ENCODE peak calls at places on chromosomes 3 and 15, in six cellular contexts. N is tibial artery; X is CD4-positive, alpha-beta T cell; T is Karpas-422; B is heart left ventricle; R is coronary artery. W is an unnamed sample.

GRCh38 chr3:167078070-167078622 is 302.0 kb downstream of the ZBBX start:
- DNase-seq in R (no peak), B (no peak), N (no peak), X (no peak), T (no peak), W (no peak)

GRCh38 chr3:48564022-48564421 is 441 bp upstream of the UCN2 start:
- DNase-seq in B (peak), R (no peak), N (peak), T (no peak), X (no peak), W (peak)

GRCh38 chr15:62026707-62027565 is 33.3 kb downstream of the VPS13C start:
- DNase-seq in R (no peak), N (no peak), X (no peak), B (no peak), T (no peak), W (no peak)

GRCh38 chr3:185658504-185658912 is 72.4 kb downstream of the SENP2 start:
- DNase-seq in R (peak), B (no peak), T (no peak), X (no peak), N (peak), W (no peak)

GRCh38 chr15:41919954-41920538 is 26.2 kb upstream of the SPTBN5 start:
- DNase-seq in T (no peak), N (peak), B (peak), R (no peak), X (no peak), W (no peak)

GRCh38 chr3:87580782-87581181 is 304.4 kb upstream of the POU1F1 start:
- DNase-seq in T (no peak), X (no peak), B (no peak), N (no peak), R (no peak), W (no peak)

GRCh38 chr3:37492468-37492867 is 318.1 kb upstream of the LRRFIP2 start:
- DNase-seq in X (no peak), R (no peak), N (no peak), T (no peak), B (no peak), W (no peak)

GRCh38 chr3:196144383-196145105 is 62.7 kb upstream of the TFRC start:
- DNase-seq in T (no peak), R (no peak), X (no peak), N (no peak), B (no peak), W (no peak)

GRCh38 chr3:11562277-11562881 is 81.3 kb downstream of the VGLL4 start:
- DNase-seq in B (no peak), X (no peak), T (no peak), R (no peak), N (peak), W (no peak)

GRCh38 chr3:47473391-47473790 is 2.4 kb downstream of the SCAP start:
- DNase-seq in T (no peak), X (no peak), N (no peak), B (no peak), R (no peak), W (no peak)

GRCh38 chr3:46624976-46625490 is 12.7 kb downstream of the FAM240A start:
- DNase-seq in R (no peak), B (no peak), X (no peak), N (no peak), T (no peak), W (no peak)

GRCh38 chr3:187678869-187679268 is 8.7 kb upstream of the SST start:
- DNase-seq in B (peak), T (peak), N (no peak), X (no peak), R (no peak), W (no peak)

GRCh38 chr3:184911570-184911969 is 99.6 kb downstream of the VPS8 start:
- DNase-seq in R (no peak), X (no peak), N (no peak), T (no peak), B (no peak), W (no peak)

GRCh38 chr15:67083135-67083766 is 17.8 kb downstream of the SMAD3 start:
- DNase-seq in N (no peak), R (no peak), B (no peak), X (no peak), T (no peak), W (no peak)

GRCh38 chr3:138782748-138783147 is 52.0 kb downstream of the PIK3CB start:
- DNase-seq in R (no peak), B (no peak), T (no peak), N (no peak), X (no peak), W (no peak)

GRCh38 chr3:78741066-78741645 is 1026.6 kb downstream of the ROBO1 start:
- DNase-seq in B (no peak), R (no peak), X (no peak), N (no peak), T (peak), W (no peak)

GRCh38 chr3:105904683-105905320 is 36.0 kb upstream of the CBLB start:
- DNase-seq in B (no peak), R (no peak), T (no peak), N (no peak), X (no peak), W (no peak)

GRCh38 chr3:141845407-141846049 is 30.9 kb upstream of the ATP1B3 start:
- DNase-seq in R (no peak), N (no peak), T (peak), B (no peak), X (peak), W (no peak)

GRCh38 chr15:96549136-96549535 is 218.6 kb downstream of the NR2F2 start:
- DNase-seq in N (no peak), R (no peak), T (no peak), X (no peak), B (no peak), W (no peak)

GRCh38 chr15:81273200-81273599 is 50.7 kb downstream of the STARD5 start:
- DNase-seq in B (no peak), X (no peak), N (no peak), T (no peak), R (no peak), W (no peak)

GRCh38 chr3:58627580-58627894 is 39.0 kb downstream of the FAM3D start:
- DNase-seq in B (peak), X (no peak), T (no peak), N (no peak), R (no peak), W (peak)

GRCh38 chr15:45637552-45638033 is 2.8 kb downstream of the SQOR start:
- DNase-seq in B (peak), N (no peak), X (peak), R (no peak), T (no peak), W (peak)

GRCh38 chr3:128100126-128100525 is 23.5 kb downstream of the RUVBL1 start:
- DNase-seq in T (no peak), X (no peak), N (no peak), R (no peak), B (no peak), W (no peak)

GRCh38 chr3:149480326-149481017 is 6.0 kb downstream of the TM4SF4 start:
- DNase-seq in T (peak), B (peak), N (peak), X (no peak), R (peak), W (peak)

GRCh38 chr3:42177068-42177800 is 86.1 kb downstream of the TRAK1 start:
- DNase-seq in X (no peak), T (no peak), R (no peak), N (no peak), B (no peak), W (no peak)

GRCh38 chr3:42180901-42181300 is 85.1 kb downstream of the CCK start:
- DNase-seq in B (no peak), N (no peak), T (no peak), R (no peak), X (no peak), W (no peak)

GRCh38 chr3:42176635-42177034 is 85.5 kb downstream of the TRAK1 start:
- DNase-seq in X (no peak), R (no peak), T (no peak), N (no peak), B (no peak), W (no peak)

GRCh38 chr3:42177801-42178150 is 86.6 kb downstream of the TRAK1 start:
- DNase-seq in N (no peak), T (no peak), R (no peak), X (no peak), B (no peak), W (no peak)

DNA sequence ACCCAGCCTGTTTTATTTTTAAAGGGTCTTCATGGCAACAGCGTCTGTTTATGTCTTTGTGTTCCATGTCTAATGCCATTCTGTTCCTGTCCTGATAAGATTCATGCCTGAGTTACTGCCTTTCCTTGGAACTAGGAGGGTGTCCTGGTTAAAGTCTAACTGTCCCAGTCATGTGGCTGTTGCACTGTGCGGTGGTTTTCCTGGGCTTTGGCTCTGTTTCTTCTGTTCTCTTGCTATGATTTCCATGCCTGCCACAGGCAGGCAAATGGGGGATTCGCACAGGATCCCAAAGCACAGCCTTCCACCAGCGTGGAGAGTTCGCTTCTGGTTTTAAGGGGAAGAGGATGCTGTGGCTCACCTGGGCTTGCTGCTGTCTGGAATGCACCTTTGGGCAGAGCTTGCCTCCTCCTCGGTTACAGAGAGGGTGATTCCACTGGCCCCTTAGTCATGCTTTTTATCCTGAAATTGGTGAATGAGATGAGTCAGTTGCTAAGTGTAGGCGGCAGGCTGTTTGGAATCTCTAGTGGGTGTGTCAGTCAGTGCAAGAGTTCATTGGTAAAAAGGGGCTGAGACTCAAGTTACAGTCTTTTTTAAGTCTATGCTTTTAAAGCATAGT is 86.8 kb downstream of the CCK start:
- DNase-seq in R (no peak), T (no peak), X (no peak), N (no peak), B (no peak), W (no peak)
- H3K27ac ChIP-seq in R (peak), T (peak), X (no peak), N (peak), B (peak), W (no peak)

GRCh38 chr15:77002954-77003912 is 8.3 kb downstream of the PSTPIP1 start:
- DNase-seq in B (peak), R (no peak), T (peak), N (peak), X (peak), W (peak)
- H3K27ac ChIP-seq in B (no peak), R (peak), T (peak), N (no peak), X (peak), W (no peak)

GRCh38 chr15:63610209-63610841 is 13.1 kb downstream of the FBXL22 start:
- DNase-seq in B (peak), N (peak), T (peak), X (peak), R (no peak), W (peak)
- H3K27ac ChIP-seq in B (no peak), N (peak), T (peak), X (peak), R (peak), W (peak)

GRCh38 chr3:180409170-180409569 is 192.8 kb upstream of the TTC14 start:
- DNase-seq in N (no peak), R (no peak), B (no peak), X (no peak), T (no peak), W (no peak)

GRCh38 chr3:180414157-180414556 is 187.8 kb upstream of the TTC14 start:
- DNase-seq in B (no peak), T (no peak), X (no peak), N (no peak), R (no peak), W (no peak)

GRCh38 chr3:180403156-180403555 is 198.8 kb upstream of the TTC14 start:
- DNase-seq in R (no peak), B (no peak), X (no peak), T (no peak), N (no peak), W (no peak)

GRCh38 chr3:180409883-180410282 is 192.1 kb upstream of the TTC14 start:
- DNase-seq in X (no peak), N (no peak), R (no peak), T (no peak), B (no peak), W (no peak)

DNA sequence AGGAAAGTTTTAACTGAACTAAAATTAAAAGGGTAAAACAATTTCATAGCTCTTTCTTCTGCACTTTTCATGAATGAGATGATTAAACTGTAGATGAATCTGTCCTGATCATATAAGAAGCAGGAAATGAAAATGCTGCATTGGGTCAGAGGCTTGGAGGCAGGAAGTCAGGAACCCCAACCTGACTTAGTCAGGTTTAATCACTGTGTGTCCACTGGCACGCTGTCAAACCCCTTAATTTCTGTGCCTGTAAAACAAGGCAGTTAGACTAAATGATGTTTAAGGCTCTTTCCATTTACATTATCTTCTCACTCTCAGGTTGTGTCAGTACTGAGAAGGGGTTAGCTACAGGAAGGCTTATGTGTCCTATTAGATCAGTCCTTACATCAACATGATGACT is 193.3 kb upstream of the TTC14 start:
- DNase-seq in X (no peak), B (no peak), R (no peak), T (no peak), N (no peak), W (no peak)
- H3K27ac ChIP-seq in X (no peak), B (no peak), R (no peak), T (no peak), N (no peak), W (no peak)

W was measured in substantia nigra.